ENCODE peak calls at places on chromosomes 3 and 15, in five cellular contexts. One of them, this sample, is unnamed.

GRCh38 chr15:69121198-69121828 is 39.1 kb upstream of the GLCE start:
- DNase-seq in psoas muscle: no peak
- DNase-seq in neural progenitor cell: no peak
- DNase-seq in stomach: no peak
- DNase-seq in HL-60: no peak
- DNase-seq in this sample: no peak

GRCh38 chr15:98667521-98668179 is 19.3 kb downstream of the IGF1R start:
- DNase-seq in psoas muscle: no peak
- DNase-seq in neural progenitor cell: peak
- DNase-seq in stomach: no peak
- DNase-seq in HL-60: no peak
- DNase-seq in this sample: no peak

GRCh38 chr3:169661567-169662214 is 1.8 kb downstream of the MECOM start:
- DNase-seq in psoas muscle: peak
- DNase-seq in neural progenitor cell: peak
- DNase-seq in stomach: peak
- DNase-seq in HL-60: no peak
- DNase-seq in this sample: peak

GRCh38 chr3:107240183-107241091 is 136.8 kb upstream of the CCDC54 start:
- DNase-seq in psoas muscle: peak
- DNase-seq in neural progenitor cell: peak
- DNase-seq in stomach: peak
- DNase-seq in HL-60: peak
- DNase-seq in this sample: peak

GRCh38 chr15:60886680-60887079 is 342.4 kb downstream of the RORA start:
- DNase-seq in psoas muscle: no peak
- DNase-seq in neural progenitor cell: no peak
- DNase-seq in stomach: no peak
- DNase-seq in HL-60: no peak
- DNase-seq in this sample: no peak

GRCh38 chr3:134860141-134860540 is 65.1 kb downstream of the EPHB1 start:
- DNase-seq in psoas muscle: no peak
- DNase-seq in neural progenitor cell: no peak
- DNase-seq in stomach: no peak
- DNase-seq in HL-60: no peak
- DNase-seq in this sample: no peak

GRCh38 chr15:28130651-28131050 is 31.5 kb upstream of the OCA2 start:
- DNase-seq in psoas muscle: no peak
- DNase-seq in neural progenitor cell: no peak
- DNase-seq in stomach: no peak
- DNase-seq in HL-60: no peak
- DNase-seq in this sample: no peak

GRCh38 chr3:165669502-165669901 is 167.7 kb downstream of the BCHE start:
- DNase-seq in psoas muscle: no peak
- DNase-seq in neural progenitor cell: no peak
- DNase-seq in stomach: no peak
- DNase-seq in HL-60: no peak
- DNase-seq in this sample: peak

GRCh38 chr15:73127302-73127936 is 75.2 kb downstream of the NEO1 start:
- DNase-seq in psoas muscle: no peak
- DNase-seq in neural progenitor cell: peak
- DNase-seq in stomach: no peak
- DNase-seq in HL-60: peak
- DNase-seq in this sample: peak

GRCh38 chr3:45064512-45065372 is 38.6 kb downstream of the CLEC3B start:
- DNase-seq in psoas muscle: no peak
- DNase-seq in neural progenitor cell: no peak
- DNase-seq in stomach: no peak
- DNase-seq in HL-60: peak
- DNase-seq in this sample: peak

GRCh38 chr3:99170867-99171517 is 269.5 kb upstream of the DCBLD2 start:
- DNase-seq in psoas muscle: no peak
- DNase-seq in neural progenitor cell: no peak
- DNase-seq in stomach: no peak
- DNase-seq in HL-60: no peak
- DNase-seq in this sample: no peak

GRCh38 chr3:59866076-59866475 is 816.3 kb upstream of the CFAP20DC start:
- DNase-seq in psoas muscle: no peak
- DNase-seq in neural progenitor cell: no peak
- DNase-seq in stomach: no peak
- DNase-seq in HL-60: no peak
- DNase-seq in this sample: no peak

GRCh38 chr3:136910697-136911096 is 47.1 kb upstream of the IL20RB start:
- DNase-seq in psoas muscle: no peak
- DNase-seq in neural progenitor cell: no peak
- DNase-seq in stomach: no peak
- DNase-seq in HL-60: no peak
- DNase-seq in this sample: no peak

GRCh38 chr3:12966847-12967750 is 106.1 kb downstream of the IQSEC1 start:
- DNase-seq in psoas muscle: peak
- DNase-seq in neural progenitor cell: no peak
- DNase-seq in stomach: no peak
- DNase-seq in HL-60: no peak
- DNase-seq in this sample: peak

GRCh38 chr3:118501152-118501551 is 533.5 kb downstream of the IGSF11 start:
- DNase-seq in psoas muscle: no peak
- DNase-seq in neural progenitor cell: peak
- DNase-seq in stomach: peak
- DNase-seq in HL-60: no peak
- DNase-seq in this sample: peak

GRCh38 chr15:64895285-64896065 is 16.2 kb upstream of the ANKDD1A start:
- DNase-seq in psoas muscle: no peak
- DNase-seq in neural progenitor cell: no peak
- DNase-seq in stomach: peak
- DNase-seq in HL-60: peak
- DNase-seq in this sample: peak

GRCh38 chr3:101189786-101190185 is 130.6 kb downstream of the IMPG2 start:
- DNase-seq in psoas muscle: no peak
- DNase-seq in neural progenitor cell: no peak
- DNase-seq in stomach: no peak
- DNase-seq in HL-60: no peak
- DNase-seq in this sample: peak

GRCh38 chr3:197006860-197007259 is 22.8 kb downstream of the MELTF start:
- DNase-seq in psoas muscle: no peak
- DNase-seq in neural progenitor cell: no peak
- DNase-seq in stomach: no peak
- DNase-seq in HL-60: no peak
- DNase-seq in this sample: no peak

GRCh38 chr15:96264351-96264798 is 66.1 kb upstream of the NR2F2 start:
- DNase-seq in psoas muscle: no peak
- DNase-seq in neural progenitor cell: no peak
- DNase-seq in stomach: peak
- DNase-seq in HL-60: no peak
- DNase-seq in this sample: no peak

GRCh38 chr3:142929109-142929508 is 34.4 kb downstream of the PAQR9 start:
- DNase-seq in psoas muscle: peak
- DNase-seq in neural progenitor cell: peak
- DNase-seq in stomach: peak
- DNase-seq in HL-60: peak
- DNase-seq in this sample: no peak

GRCh38 chr3:71251156-71251775 is 332.3 kb downstream of the FOXP1 start:
- DNase-seq in psoas muscle: no peak
- DNase-seq in neural progenitor cell: no peak
- DNase-seq in stomach: no peak
- DNase-seq in HL-60: no peak
- DNase-seq in this sample: peak

GRCh38 chr3:150763841-150764483 is 993 bp upstream of the SIAH2 start:
- DNase-seq in psoas muscle: peak
- DNase-seq in neural progenitor cell: peak
- DNase-seq in stomach: peak
- DNase-seq in HL-60: peak
- DNase-seq in this sample: no peak

GRCh38 chr3:58924581-58924980 is 125.2 kb downstream of the CFAP20DC start:
- DNase-seq in psoas muscle: no peak
- DNase-seq in neural progenitor cell: no peak
- DNase-seq in stomach: no peak
- DNase-seq in HL-60: no peak
- DNase-seq in this sample: peak

GRCh38 chr3:149378420-149379388 is 1.3 kb upstream of the TM4SF1 start:
- DNase-seq in psoas muscle: no peak
- DNase-seq in neural progenitor cell: no peak
- DNase-seq in stomach: no peak
- DNase-seq in HL-60: no peak
- DNase-seq in this sample: no peak

GRCh38 chr3:149375164-149375823 is 2.2 kb downstream of the TM4SF1 start:
- DNase-seq in psoas muscle: no peak
- DNase-seq in neural progenitor cell: no peak
- DNase-seq in stomach: no peak
- DNase-seq in HL-60: no peak
- DNase-seq in this sample: no peak

GRCh38 chr3:149377408-149378111 is at the start of gene TM4SF1:
- DNase-seq in psoas muscle: peak
- DNase-seq in neural progenitor cell: no peak
- DNase-seq in stomach: peak
- DNase-seq in HL-60: no peak
- DNase-seq in this sample: peak

GRCh38 chr3:149375824-149376196 is 1.6 kb downstream of the TM4SF1 start:
- DNase-seq in psoas muscle: no peak
- DNase-seq in neural progenitor cell: no peak
- DNase-seq in stomach: no peak
- DNase-seq in HL-60: no peak
- DNase-seq in this sample: no peak

DNA sequence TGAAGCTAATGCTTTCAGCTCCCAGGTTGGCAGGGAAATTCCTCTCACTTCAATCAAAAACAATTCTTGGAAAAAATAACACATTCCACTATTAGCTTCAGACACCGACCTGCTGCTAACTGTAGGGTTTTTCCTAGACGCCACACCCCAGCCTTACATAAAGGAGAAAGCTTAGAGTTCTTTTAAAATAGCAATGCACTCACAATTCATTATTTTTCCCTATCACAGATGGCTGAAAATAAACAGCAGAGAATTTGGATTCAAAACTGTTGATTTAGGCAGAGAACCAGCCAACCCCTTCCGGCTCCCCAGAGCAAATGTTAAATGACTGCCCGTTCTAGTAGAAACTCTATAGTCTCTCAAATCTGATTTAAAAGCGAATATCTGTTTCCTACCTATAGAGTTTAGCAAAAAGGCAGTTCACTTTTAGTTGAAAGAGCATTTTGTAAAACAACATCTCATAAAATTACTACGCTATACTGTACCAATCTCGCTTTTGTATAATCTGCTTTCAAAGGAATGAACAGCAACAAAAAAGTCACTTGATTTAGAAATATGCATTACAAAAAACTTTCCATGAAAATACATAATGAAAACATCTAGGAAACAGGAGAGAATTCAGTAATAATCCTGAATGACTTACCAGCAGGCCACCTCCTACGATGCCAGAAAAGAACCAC is 581 bp downstream of the TM4SF1 start:
- DNase-seq in psoas muscle: no peak
- DNase-seq in neural progenitor cell: no peak
- DNase-seq in stomach: no peak
- DNase-seq in HL-60: no peak
- DNase-seq in this sample: peak
- H3K4me3 ChIP-seq in psoas muscle: peak
- H3K4me3 ChIP-seq in neural progenitor cell: no peak
- H3K4me3 ChIP-seq in stomach: peak
- H3K4me3 ChIP-seq in HL-60: no peak
- H3K4me3 ChIP-seq in this sample: peak

GRCh38 chr3:104943931-104944330 is 422.8 kb upstream of the ALCAM start:
- DNase-seq in psoas muscle: no peak
- DNase-seq in neural progenitor cell: no peak
- DNase-seq in stomach: no peak
- DNase-seq in HL-60: no peak
- DNase-seq in this sample: no peak

GRCh38 chr3:104933981-104934380 is 432.7 kb upstream of the ALCAM start:
- DNase-seq in psoas muscle: no peak
- DNase-seq in neural progenitor cell: no peak
- DNase-seq in stomach: no peak
- DNase-seq in HL-60: no peak
- DNase-seq in this sample: peak

GRCh38 chr3:104941785-104942184 is 424.9 kb upstream of the ALCAM start:
- DNase-seq in psoas muscle: no peak
- DNase-seq in neural progenitor cell: no peak
- DNase-seq in stomach: no peak
- DNase-seq in HL-60: no peak
- DNase-seq in this sample: no peak

DNA sequence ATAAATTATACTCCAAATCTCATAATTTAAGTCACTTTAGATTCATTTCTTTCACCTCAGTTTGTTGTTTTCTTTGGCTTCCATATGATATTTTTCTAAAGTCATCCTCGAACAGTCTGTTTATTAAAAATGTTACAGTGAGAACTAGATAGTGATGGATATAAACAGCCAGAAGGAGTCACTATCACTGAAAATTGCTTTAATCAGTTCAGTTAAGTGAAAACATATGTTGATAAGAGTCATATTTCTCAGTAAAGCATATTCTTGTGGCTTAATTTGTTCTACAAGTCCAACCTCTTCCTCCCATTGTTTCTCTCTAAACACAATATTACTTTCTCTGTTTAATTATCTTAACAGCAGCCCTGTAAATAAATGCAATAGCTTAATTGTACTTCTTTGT is 427.5 kb upstream of the ALCAM start:
- DNase-seq in psoas muscle: no peak
- DNase-seq in neural progenitor cell: no peak
- DNase-seq in stomach: no peak
- DNase-seq in HL-60: no peak
- DNase-seq in this sample: no peak
- TF ChIP-seq CTCF in psoas muscle: no peak
- TF ChIP-seq CTCF in neural progenitor cell: no peak
- TF ChIP-seq CTCF in stomach: no peak
- TF ChIP-seq CTCF in HL-60: no peak
- TF ChIP-seq CTCF in this sample: no peak

GRCh38 chr15:38885477-38885952 is 320.9 kb upstream of the RASGRP1 start:
- DNase-seq in psoas muscle: no peak
- DNase-seq in neural progenitor cell: no peak
- DNase-seq in stomach: no peak
- DNase-seq in HL-60: no peak
- DNase-seq in this sample: no peak
- H3K4me3 ChIP-seq in psoas muscle: no peak
- H3K4me3 ChIP-seq in neural progenitor cell: no peak
- H3K4me3 ChIP-seq in stomach: no peak
- H3K4me3 ChIP-seq in HL-60: no peak
- H3K4me3 ChIP-seq in this sample: no peak

DNA sequence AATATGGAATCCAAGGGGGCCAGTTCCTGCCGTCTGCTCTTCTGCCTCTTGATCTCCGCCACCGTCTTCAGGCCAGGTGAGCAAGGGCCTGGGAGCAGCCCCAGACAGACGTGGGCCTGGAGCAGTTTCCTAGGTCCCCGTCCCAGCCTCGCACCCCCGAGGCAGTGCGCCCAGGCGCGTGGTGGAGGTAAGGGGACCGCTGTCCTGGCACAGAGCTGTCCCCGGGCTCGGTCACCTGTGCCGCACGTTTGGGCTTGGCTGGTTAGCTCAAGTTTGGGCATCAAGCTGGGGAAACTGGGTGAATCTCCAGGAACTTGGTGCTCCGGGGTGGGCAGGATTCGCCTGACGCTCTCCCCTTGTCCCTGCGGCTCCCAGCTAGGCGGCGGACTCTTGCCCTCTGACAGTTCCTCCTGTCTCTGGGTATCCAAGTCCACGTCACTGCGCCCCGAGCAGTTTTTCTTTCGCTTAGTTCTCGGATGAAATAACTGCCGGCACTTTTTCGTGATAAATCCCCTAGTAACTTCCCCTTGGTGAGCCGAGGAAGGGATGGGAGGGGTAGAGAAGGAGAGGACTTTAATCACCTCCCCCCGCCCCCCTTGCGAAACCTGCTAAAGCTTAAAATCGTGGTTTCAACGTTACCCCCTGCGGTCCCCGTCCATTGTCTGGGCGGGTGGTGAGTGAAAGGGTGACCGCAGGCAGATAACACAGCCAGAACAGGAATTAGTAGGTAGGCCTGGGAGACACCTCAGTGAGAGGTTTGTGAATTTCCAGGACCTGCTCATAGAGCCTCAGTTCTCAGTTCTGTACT is 901 bp downstream of the ALCAM start:
- DNase-seq in psoas muscle: peak
- DNase-seq in neural progenitor cell: peak
- DNase-seq in stomach: peak
- DNase-seq in HL-60: peak
- DNase-seq in this sample: peak
- TF ChIP-seq CTCF in psoas muscle: no peak
- TF ChIP-seq CTCF in neural progenitor cell: no peak
- TF ChIP-seq CTCF in stomach: peak
- TF ChIP-seq CTCF in HL-60: no peak
- TF ChIP-seq CTCF in this sample: no peak